ENCODE peak calls at places on chromosomes 16 and 17, in four cellular contexts. One of them, this sample, is unnamed.

GRCh38 chr17:59406808-59407381 is 75.4 kb downstream of the YPEL2 start:
- DNase-seq in body of pancreas: peak; percentile 44
- DNase-seq in right lobe of liver: no peak
- DNase-seq in Panc1: no peak
- DNase-seq in this sample: no peak

GRCh38 chr17:40178660-40179059 is 1.4 kb downstream of the RAPGEFL1 start:
- DNase-seq in body of pancreas: no peak
- DNase-seq in right lobe of liver: no peak
- DNase-seq in Panc1: no peak
- DNase-seq in this sample: no peak

GRCh38 chr16:70442344-70442743 is 3.4 kb upstream of the ST3GAL2 start:
- DNase-seq in body of pancreas: no peak
- DNase-seq in right lobe of liver: no peak
- DNase-seq in Panc1: no peak
- DNase-seq in this sample: no peak

GRCh38 chr16:27321013-27321960 is 7.5 kb downstream of the IL4R start:
- DNase-seq in body of pancreas: no peak
- DNase-seq in right lobe of liver: no peak
- DNase-seq in Panc1: no peak
- DNase-seq in this sample: no peak

GRCh38 chr17:29619251-29619650 is 3.5 kb downstream of the CORO6 start:
- DNase-seq in body of pancreas: no peak
- DNase-seq in right lobe of liver: no peak
- DNase-seq in Panc1: no peak
- DNase-seq in this sample: no peak

GRCh38 chr16:685967-686366 is 1.8 kb upstream of the JMJD8 start:
- DNase-seq in body of pancreas: peak; percentile 65
- DNase-seq in right lobe of liver: peak; percentile 71
- DNase-seq in Panc1: no peak
- DNase-seq in this sample: peak; percentile 41

GRCh38 chr17:63446981-63447687 is 1.0 kb upstream of the CYB561 start:
- DNase-seq in body of pancreas: peak; percentile 48
- DNase-seq in right lobe of liver: no peak
- DNase-seq in Panc1: no peak
- DNase-seq in this sample: no peak

GRCh38 chr16:67260426-67261063 is 11.8 kb downstream of the SLC9A5 start:
- DNase-seq in body of pancreas: peak; percentile 58
- DNase-seq in right lobe of liver: no peak
- DNase-seq in Panc1: no peak
- DNase-seq in this sample: no peak

GRCh38 chr17:29709861-29710849 is 87.4 kb upstream of the CORO6 start:
- DNase-seq in body of pancreas: no peak
- DNase-seq in right lobe of liver: no peak
- DNase-seq in Panc1: no peak
- DNase-seq in this sample: no peak

GRCh38 chr16:53022374-53022773 is 30.3 kb downstream of the CHD9NB start:
- DNase-seq in body of pancreas: peak; percentile 33
- DNase-seq in right lobe of liver: no peak
- DNase-seq in Panc1: peak; percentile 13
- DNase-seq in this sample: peak; percentile 49

GRCh38 chr16:15778204-15778743 is 78.6 kb downstream of the MYH11 start:
- DNase-seq in body of pancreas: no peak
- DNase-seq in right lobe of liver: no peak
- DNase-seq in Panc1: no peak
- DNase-seq in this sample: no peak

GRCh38 chr17:74202879-74203432 is 522 bp upstream of the RPL38 start:
- DNase-seq in body of pancreas: no peak
- DNase-seq in right lobe of liver: no peak
- DNase-seq in Panc1: no peak
- DNase-seq in this sample: no peak

GRCh38 chr17:74203439-74204240 is at the start of gene RPL38:
- DNase-seq in body of pancreas: peak; percentile 97
- DNase-seq in right lobe of liver: peak; percentile 97
- DNase-seq in Panc1: peak; percentile 87
- DNase-seq in this sample: peak; percentile 90

GRCh38 chr17:74206332-74206818 is 2.9 kb downstream of the RPL38 start:
- DNase-seq in body of pancreas: no peak
- DNase-seq in right lobe of liver: no peak
- DNase-seq in Panc1: no peak
- DNase-seq in this sample: no peak

GRCh38 chr17:74204474-74204873 is 996 bp downstream of the RPL38 start:
- DNase-seq in body of pancreas: no peak
- DNase-seq in right lobe of liver: no peak
- DNase-seq in Panc1: no peak
- DNase-seq in this sample: no peak

DNA sequence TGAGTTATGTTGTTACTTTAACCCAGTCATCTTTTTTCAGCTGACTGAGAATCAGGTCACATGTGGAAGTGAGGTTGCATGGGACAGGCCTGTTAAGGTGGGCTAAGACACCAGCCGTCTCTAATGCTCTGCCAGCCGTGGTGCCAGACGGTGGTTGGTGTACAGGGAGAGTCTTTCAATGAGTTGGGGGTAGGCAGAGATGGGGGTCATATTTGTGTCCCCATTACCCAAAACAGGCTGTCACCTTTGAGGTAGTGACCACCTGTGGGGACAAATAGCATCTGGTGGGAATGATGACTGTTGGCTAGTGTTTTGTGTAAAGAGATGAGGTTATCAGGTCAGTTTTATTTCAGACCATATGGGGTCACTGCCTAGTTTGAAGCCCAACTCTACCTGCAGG is 1.8 kb downstream of the RPL38 start:
- DNase-seq in body of pancreas: no peak
- DNase-seq in right lobe of liver: no peak
- DNase-seq in Panc1: no peak
- DNase-seq in this sample: no peak
- H3K4me3 ChIP-seq in body of pancreas: no peak overlapping the region
- H3K4me3 ChIP-seq in right lobe of liver: no peak overlapping the region
- H3K4me3 ChIP-seq in Panc1: peak overlapping the region; percentile 93
- H3K4me3 ChIP-seq in this sample: peak overlapping the region; percentile 75

DNA sequence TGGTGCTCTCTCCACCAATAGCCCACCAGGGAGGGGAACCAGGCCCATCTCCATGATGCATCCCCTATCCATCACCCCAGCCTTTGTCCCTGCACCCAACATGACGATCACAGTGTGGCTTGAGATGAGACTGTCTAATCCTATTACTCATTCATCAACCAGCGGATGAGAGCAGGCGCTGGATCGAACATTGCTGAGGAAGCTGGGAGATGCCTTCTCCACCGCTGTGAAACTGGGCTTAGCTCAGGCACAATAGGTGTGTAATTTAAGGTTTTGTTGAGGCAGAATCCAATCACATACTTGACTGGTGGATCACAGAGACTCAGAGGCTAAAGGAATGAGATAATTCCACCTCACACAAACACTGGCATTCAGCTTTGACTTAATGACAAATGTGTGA is 64.6 kb upstream of the IRX3 start:
- DNase-seq in body of pancreas: no peak
- DNase-seq in right lobe of liver: no peak
- DNase-seq in Panc1: no peak
- DNase-seq in this sample: no peak
- H3K4me3 ChIP-seq in body of pancreas: no peak overlapping the region
- H3K4me3 ChIP-seq in right lobe of liver: no peak overlapping the region
- H3K4me3 ChIP-seq in Panc1: no peak overlapping the region
- H3K4me3 ChIP-seq in this sample: no peak overlapping the region

GRCh38 chr17:7184091-7184488 is 4.9 kb upstream of the ASGR1 start:
- DNase-seq in body of pancreas: peak; percentile 85
- DNase-seq in right lobe of liver: peak; percentile 90
- DNase-seq in Panc1: no peak
- DNase-seq in this sample: no peak
- H3K4me3 ChIP-seq in body of pancreas: no peak overlapping the region
- H3K4me3 ChIP-seq in right lobe of liver: no peak overlapping the region
- H3K4me3 ChIP-seq in Panc1: no peak overlapping the region
- H3K4me3 ChIP-seq in this sample: no peak overlapping the region

GRCh38 chr16:88634994-88635670 is 3.2 kb upstream of the IL17C start:
- DNase-seq in body of pancreas: no peak
- DNase-seq in right lobe of liver: no peak
- DNase-seq in Panc1: no peak
- DNase-seq in this sample: no peak
- H3K4me3 ChIP-seq in body of pancreas: no peak overlapping the region
- H3K4me3 ChIP-seq in right lobe of liver: peak overlapping the region; percentile 14
- H3K4me3 ChIP-seq in Panc1: no peak overlapping the region
- H3K4me3 ChIP-seq in this sample: no peak overlapping the region

GRCh38 chr17:7859028-7859427 is 1.2 kb downstream of the CYB5D1 start:
- DNase-seq in body of pancreas: no peak
- DNase-seq in right lobe of liver: no peak
- DNase-seq in Panc1: no peak
- DNase-seq in this sample: no peak
- H3K4me3 ChIP-seq in body of pancreas: no peak overlapping the region
- H3K4me3 ChIP-seq in right lobe of liver: peak overlapping the region; percentile 97
- H3K4me3 ChIP-seq in Panc1: peak overlapping the region; percentile 74
- H3K4me3 ChIP-seq in this sample: no peak overlapping the region

GRCh38 chr17:21034350-21035235 is 8.2 kb downstream of the USP22 start:
- DNase-seq in body of pancreas: no peak
- DNase-seq in right lobe of liver: no peak
- DNase-seq in Panc1: no peak
- DNase-seq in this sample: no peak
- H3K4me3 ChIP-seq in body of pancreas: no peak overlapping the region
- H3K4me3 ChIP-seq in right lobe of liver: no peak overlapping the region
- H3K4me3 ChIP-seq in Panc1: no peak overlapping the region
- H3K4me3 ChIP-seq in this sample: no peak overlapping the region

GRCh38 chr17:75476274-75476673 is 19.8 kb downstream of the TMEM94 start:
- DNase-seq in body of pancreas: no peak
- DNase-seq in right lobe of liver: no peak
- DNase-seq in Panc1: no peak
- DNase-seq in this sample: no peak
- H3K4me3 ChIP-seq in body of pancreas: no peak overlapping the region
- H3K4me3 ChIP-seq in right lobe of liver: no peak overlapping the region
- H3K4me3 ChIP-seq in Panc1: no peak overlapping the region
- H3K4me3 ChIP-seq in this sample: no peak overlapping the region

GRCh38 chr16:77234611-77235010 is 35.4 kb downstream of the SYCE1L start:
- DNase-seq in body of pancreas: no peak
- DNase-seq in right lobe of liver: no peak
- DNase-seq in Panc1: no peak
- DNase-seq in this sample: peak; percentile 25

GRCh38 chr16:77231047-77231446 is 31.8 kb downstream of the SYCE1L start:
- DNase-seq in body of pancreas: no peak
- DNase-seq in right lobe of liver: no peak
- DNase-seq in Panc1: no peak
- DNase-seq in this sample: no peak

GRCh38 chr16:77233799-77234502 is 34.7 kb downstream of the SYCE1L start:
- DNase-seq in body of pancreas: no peak
- DNase-seq in right lobe of liver: no peak
- DNase-seq in Panc1: no peak
- DNase-seq in this sample: no peak

GRCh38 chr16:77238593-77238992 is 39.4 kb downstream of the SYCE1L start:
- DNase-seq in body of pancreas: no peak
- DNase-seq in right lobe of liver: no peak
- DNase-seq in Panc1: no peak
- DNase-seq in this sample: no peak

GRCh38 chr16:77236063-77236511 is 36.9 kb downstream of the SYCE1L start:
- DNase-seq in body of pancreas: peak; percentile 87
- DNase-seq in right lobe of liver: peak; percentile 88
- DNase-seq in Panc1: peak; percentile 62
- DNase-seq in this sample: peak; percentile 82
- H3K4me3 ChIP-seq in body of pancreas: no peak overlapping the region
- H3K4me3 ChIP-seq in right lobe of liver: no peak overlapping the region
- H3K4me3 ChIP-seq in Panc1: no peak overlapping the region
- H3K4me3 ChIP-seq in this sample: no peak overlapping the region

DNA sequence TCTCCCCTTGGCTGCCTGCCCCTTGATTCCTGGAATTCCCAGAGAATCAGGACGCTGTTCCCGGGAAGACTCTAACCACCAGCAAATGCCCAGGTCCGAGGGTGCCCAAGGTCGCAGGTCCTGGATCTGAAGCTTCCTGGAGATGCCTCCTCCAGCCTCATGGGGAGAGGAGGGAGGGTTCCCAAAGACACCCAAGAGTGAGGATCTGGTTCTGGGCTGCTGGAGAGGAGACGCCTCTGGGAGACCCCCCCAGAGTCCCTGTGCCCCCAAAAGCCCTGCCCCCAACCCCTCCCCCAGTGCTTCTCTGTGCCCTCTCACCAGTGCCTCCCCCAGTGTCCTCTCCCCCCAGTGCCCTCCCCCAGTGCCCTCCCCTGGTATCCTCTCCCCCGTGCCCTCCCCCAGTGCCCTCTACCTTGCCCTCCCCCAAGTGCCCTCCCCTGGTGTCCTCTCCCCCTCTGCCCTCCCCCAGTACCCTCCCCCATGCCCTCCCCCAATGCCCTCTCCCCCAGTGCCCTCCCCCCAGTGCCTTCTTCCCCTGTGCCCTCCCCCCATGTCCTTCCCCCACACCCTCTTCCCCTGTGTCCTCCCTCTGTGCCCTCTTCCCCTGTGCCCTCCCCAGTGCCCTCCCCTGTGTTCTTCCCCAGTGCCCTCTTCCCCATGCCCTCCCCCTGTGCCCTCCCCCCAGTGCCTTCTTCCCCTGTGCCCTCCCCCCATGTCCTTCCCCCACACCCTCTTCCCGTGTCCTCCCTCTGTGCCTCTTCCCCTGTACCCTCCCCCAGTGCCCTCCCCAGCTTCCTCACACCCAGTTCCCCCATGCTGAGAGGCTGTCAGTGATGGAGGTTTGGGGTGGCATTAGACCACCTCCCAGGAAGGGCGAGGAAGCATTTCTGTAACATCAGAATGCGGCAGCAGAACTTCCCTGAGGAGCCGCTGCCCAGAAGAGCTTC is 6.3 kb upstream of the SECTM1 start:
- DNase-seq in body of pancreas: no peak
- DNase-seq in right lobe of liver: no peak
- DNase-seq in Panc1: no peak
- DNase-seq in this sample: no peak
- H3K4me3 ChIP-seq in body of pancreas: no peak overlapping the region
- H3K4me3 ChIP-seq in right lobe of liver: no peak overlapping the region
- H3K4me3 ChIP-seq in Panc1: peak overlapping the region; percentile 35
- H3K4me3 ChIP-seq in this sample: peak overlapping the region; percentile 26

This sample was measured in SJSA1.